ENCODE peak calls at places on chromosomes 1 and 21, in nine cellular contexts. L, F, Q, J, W, Y, S, G and C are unnamed samples. For H3K4me1, the result is how much of the 10 kb centered on the place peaks cover.

GRCh38 chr1:236175642-236176336 is 33.5 kb downstream of the GPR137B start:
- DNase-seq in S (no peak), L (no peak), W (no peak), J (no peak), Q (no peak), F (no peak), G (no peak), Y (no peak), C (no peak)

GRCh38 chr1:108897865-108898720 is 21.3 kb downstream of the GPSM2 start:
- DNase-seq in Y (no peak), F (peak), G (no peak), J (peak), S (no peak), W (peak), L (peak), Q (no peak), C (peak)

GRCh38 chr1:45686081-45687013 is at the start of gene GPBP1L1:
- DNase-seq in W (peak), Q (peak), J (peak), G (peak), F (peak), S (peak), L (peak), Y (peak), C (peak)

GRCh38 chr21:28961927-28962326 is 30.8 kb downstream of the LTN1 start:
- DNase-seq in L (no peak), G (no peak), S (no peak), Q (no peak), W (peak), Y (no peak), J (no peak), F (no peak), C (no peak)

GRCh38 chr21:42929969-42930368 is 4.5 kb upstream of the ERVH48-1 start:
- DNase-seq in J (no peak), F (no peak), S (no peak), Y (no peak), G (no peak), W (no peak), L (no peak), Q (no peak), C (no peak)

GRCh38 chr1:101128211-101128727 is 102.7 kb upstream of the DPH5 start:
- DNase-seq in Q (no peak), Y (no peak), F (no peak), J (peak), G (no peak), L (no peak), S (peak), W (no peak), C (no peak)

GRCh38 chr1:62229932-62230331 is 35.3 kb downstream of the L1TD1 start:
- DNase-seq in Y (peak), G (no peak), J (no peak), L (no peak), Q (no peak), F (no peak), W (no peak), S (no peak), C (no peak)

GRCh38 chr21:35922618-35923017 is 137.7 kb downstream of the SETD4 start:
- DNase-seq in L (no peak), G (no peak), W (peak), S (no peak), Y (no peak), F (no peak), J (no peak), Q (no peak), C (no peak)

GRCh38 chr1:89604414-89604735 is 28.5 kb upstream of the LRRC8C start:
- DNase-seq in F (no peak), Y (no peak), L (no peak), Q (no peak), W (peak), S (no peak), J (no peak), G (no peak), C (no peak)

GRCh38 chr1:209727286-209727685 is 22.6 kb downstream of the HSD11B1 start:
- DNase-seq in W (no peak), Y (no peak), G (no peak), S (no peak), Q (no peak), F (no peak), J (no peak), L (no peak), C (no peak)

GRCh38 chr1:226736908-226737818 is 1.9 kb downstream of the ITPKB start:
- DNase-seq in J (peak), Y (peak), S (no peak), L (peak), Q (peak), G (peak), F (peak), W (peak), C (peak)

GRCh38 chr1:165562576-165562975 is 18.8 kb downstream of the LRRC52 start:
- DNase-seq in W (peak), S (no peak), Y (no peak), L (no peak), Q (no peak), G (no peak), F (no peak), J (no peak), C (no peak)

GRCh38 chr1:116679091-116679827 is 11.7 kb upstream of the IGSF3 start:
- DNase-seq in L (no peak), Y (no peak), S (no peak), W (no peak), G (no peak), Q (no peak), F (no peak), J (no peak), C (no peak)

GRCh38 chr1:153611024-153611352 is 1.9 kb downstream of the S100A16 start:
- DNase-seq in F (no peak), Q (no peak), W (peak), G (no peak), L (peak), J (no peak), Y (no peak), S (no peak), C (no peak)

GRCh38 chr1:153608089-153608672 is 4.8 kb downstream of the S100A16 start:
- DNase-seq in W (peak), G (no peak), Q (no peak), S (no peak), F (no peak), J (no peak), L (peak), Y (no peak), C (no peak)

GRCh38 chr1:153610334-153611023 is 2.5 kb downstream of the S100A16 start:
- DNase-seq in G (no peak), J (no peak), Q (no peak), L (peak), F (no peak), Y (no peak), S (no peak), W (peak), C (no peak)

GRCh38 chr1:153608742-153609584 is 4.0 kb downstream of the S100A16 start:
- DNase-seq in W (peak), G (peak), F (peak), L (peak), Q (peak), S (no peak), Y (peak), J (no peak), C (no peak)

DNA sequence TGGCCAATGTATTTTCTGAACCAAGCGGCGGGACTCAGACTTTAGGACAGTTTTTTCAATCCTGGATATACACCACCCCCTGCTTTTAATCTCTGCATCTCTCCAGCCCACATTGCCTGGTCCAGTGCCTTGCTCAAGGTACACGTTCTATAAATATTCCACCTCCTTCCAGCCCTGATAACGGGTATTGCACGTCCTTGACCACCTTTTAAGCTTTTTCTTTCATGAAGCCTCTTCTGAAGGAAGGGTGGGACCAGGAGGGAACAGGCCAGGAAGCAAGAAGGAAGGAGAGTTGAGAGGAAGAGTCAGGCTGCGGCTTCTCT is 3.4 kb downstream of the S100A16 start:
- DNase-seq in W (no peak), Y (no peak), F (no peak), L (no peak), J (no peak), G (no peak), S (no peak), Q (no peak), C (no peak)
- H3K4me1 ChIP-seq in W (half or more), Y (under half), F (under half), L (under half), J (under half), G (under half), S (under half), Q (half or more), C (under half)

DNA sequence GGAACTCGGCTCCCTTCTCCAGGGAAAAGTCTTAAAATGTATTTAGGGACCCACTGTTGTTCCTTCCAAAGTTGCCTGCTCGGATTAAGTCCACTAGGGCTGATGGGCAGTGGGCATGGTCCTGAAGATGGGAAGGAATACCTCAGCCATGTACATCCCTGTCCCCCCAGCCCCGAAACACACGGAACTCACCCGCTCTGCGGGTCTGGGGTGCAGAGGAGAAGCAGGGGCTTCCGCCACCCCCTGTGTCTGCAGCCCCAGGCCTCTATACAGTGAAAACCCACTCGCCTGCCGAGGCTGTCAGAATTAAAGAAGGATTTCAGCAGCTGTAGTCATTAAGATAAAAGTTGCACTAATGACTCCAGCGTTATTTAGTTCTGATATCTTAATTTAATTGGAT is 212.6 kb upstream of the VAMP3 start:
- DNase-seq in W (no peak), G (no peak), Y (no peak), S (no peak), Q (no peak), F (no peak), J (no peak), L (no peak), C (no peak)
- H3K4me1 ChIP-seq in W (under half), G (under half), Y (under half), S (under half), Q (under half), F (under half), J (under half), L (under half), C (under half)

DNA sequence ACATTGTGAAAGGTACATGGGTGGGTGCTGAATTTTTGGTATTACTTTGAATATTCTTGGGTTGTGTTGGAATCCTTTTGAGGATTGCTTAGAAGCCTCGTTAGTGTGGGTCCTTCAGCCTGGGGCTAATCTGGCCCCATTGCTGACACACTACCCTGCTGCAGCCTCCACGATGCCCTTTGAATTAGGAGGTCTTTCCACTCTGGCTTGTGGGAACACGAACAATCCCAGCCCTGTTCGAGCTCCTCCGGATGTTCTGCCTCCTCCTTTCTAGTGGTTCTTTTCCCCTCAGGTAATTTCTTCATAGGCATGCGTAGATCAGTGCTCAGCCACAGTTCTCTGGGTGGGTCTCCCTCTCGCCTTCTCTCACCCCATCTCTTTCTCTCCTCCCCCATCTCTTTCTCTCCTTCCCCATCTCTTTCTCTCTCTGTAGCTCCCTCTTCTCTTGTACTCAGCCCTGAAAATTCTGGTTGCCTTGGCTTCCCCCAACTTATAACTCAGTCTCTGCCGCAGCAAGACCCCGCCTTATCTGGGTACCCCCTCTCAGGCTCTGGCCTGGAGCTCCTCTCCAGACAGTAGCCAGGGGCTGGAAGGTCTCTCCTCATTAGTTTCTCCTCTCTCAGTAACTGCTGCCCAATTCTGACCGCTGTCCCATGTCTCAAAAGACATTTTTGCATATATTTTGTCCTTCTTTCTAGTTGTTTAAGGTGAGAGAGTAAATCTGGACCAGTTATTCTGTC is 46.0 kb upstream of the SLC19A1 start:
- DNase-seq in L (no peak), Y (peak), W (no peak), F (no peak), G (no peak), S (no peak), J (no peak), Q (no peak), C (no peak)
- H3K4me1 ChIP-seq in L (under half), Y (under half), W (under half), F (under half), G (under half), S (under half), J (under half), Q (under half), C (under half)

GRCh38 chr21:41638201-41638790 is 128.6 kb downstream of the RIPK4 start:
- DNase-seq in L (no peak), J (no peak), W (no peak), S (no peak), G (no peak), Q (no peak), F (no peak), Y (no peak), C (no peak)

GRCh38 chr21:41639766-41640165 is 127.1 kb downstream of the RIPK4 start:
- DNase-seq in J (no peak), Y (no peak), S (no peak), W (no peak), F (no peak), Q (no peak), L (no peak), G (no peak), C (no peak)

GRCh38 chr21:41641510-41641815 is 125.4 kb downstream of the RIPK4 start:
- DNase-seq in F (no peak), J (no peak), W (no peak), Y (no peak), Q (no peak), L (no peak), G (no peak), S (no peak), C (no peak)

GRCh38 chr21:41640756-41641509 is 125.9 kb downstream of the RIPK4 start:
- DNase-seq in L (no peak), G (no peak), W (peak), F (no peak), J (no peak), S (no peak), Q (no peak), Y (peak), C (no peak)

DNA sequence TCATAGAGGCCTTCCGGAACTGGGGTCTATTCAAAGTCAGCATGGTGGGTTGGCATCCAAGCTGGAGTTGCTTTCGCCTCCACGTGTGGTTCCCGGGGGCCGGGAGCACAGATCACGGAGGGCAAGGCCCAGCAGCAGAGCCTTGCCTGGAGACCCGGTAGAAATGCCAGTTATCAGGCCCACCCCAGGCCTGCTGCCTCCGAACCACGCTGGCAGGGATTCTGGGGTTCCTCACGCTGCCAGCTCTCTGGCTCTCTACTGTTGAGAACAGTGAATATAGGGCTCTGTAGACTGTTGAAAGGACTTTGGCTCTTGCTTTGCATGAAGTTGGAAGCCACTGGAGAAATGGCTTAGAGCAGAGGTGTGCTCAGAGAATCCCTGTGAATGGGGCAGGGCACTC is 127.5 kb downstream of the RIPK4 start:
- DNase-seq in S (no peak), Q (no peak), G (no peak), J (no peak), F (no peak), Y (no peak), L (no peak), W (no peak), C (no peak)
- H3K4me1 ChIP-seq in S (under half), Q (under half), G (under half), J (under half), F (under half), Y (under half), L (under half), W (half or more), C (under half)

GRCh38 chr1:157147906-157148717 is 9.9 kb upstream of the ETV3 start:
- DNase-seq in Y (no peak), G (no peak), W (peak), Q (no peak), L (peak), F (no peak), J (no peak), S (no peak), C (peak)
- H3K4me1 ChIP-seq in Y (under half), G (under half), W (under half), Q (under half), L (under half), F (under half), J (under half), S (under half), C (under half)

DNA sequence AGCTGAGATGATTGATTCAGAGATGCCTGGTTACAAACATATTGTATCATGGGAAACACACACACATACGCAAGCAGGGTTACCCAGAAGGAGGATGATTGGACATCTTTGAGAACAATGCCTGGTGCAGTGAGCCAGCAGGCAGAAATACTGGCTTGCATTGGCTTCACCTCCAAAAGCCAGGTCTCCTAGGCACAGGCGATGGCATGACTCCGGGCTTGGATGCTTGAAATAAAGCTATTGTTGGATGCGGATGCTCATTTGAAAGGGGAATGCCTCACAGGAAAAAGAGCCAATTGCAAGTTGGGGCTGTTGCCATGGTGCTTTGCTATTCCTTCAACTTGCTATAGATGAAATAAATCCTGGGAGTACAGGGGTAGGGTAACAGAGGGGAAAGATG is 180.7 kb upstream of the SGIP1 start:
- DNase-seq in J (no peak), Q (no peak), S (no peak), Y (no peak), W (no peak), L (no peak), G (peak), F (peak), C (no peak)
- H3K4me1 ChIP-seq in J (half or more), Q (half or more), S (half or more), Y (under half), W (under half), L (under half), G (under half), F (under half), C (under half)